ENCODE peak calls at places on chromosome 19, in four cellular contexts. O is GM10248, B is kidney epithelial cell, S is AG09309. F is an unnamed sample.

GRCh38 chr19:566403-566802 is 6.0 kb upstream of the BSG start:
- DNase-seq in O (no peak), B (no peak), S (peak; percentile 81), F (no peak)

GRCh38 chr19:17259934-17260333 is 4.6 kb downstream of the USHBP1 start:
- DNase-seq in O (no peak), B (no peak), S (no peak), F (no peak)

GRCh38 chr19:49359851-49360845 is 2.1 kb downstream of the TEAD2 start:
- DNase-seq in O (peak; percentile 19), B (no peak), S (no peak), F (no peak)

GRCh38 chr19:54317108-54317964 is 4.4 kb upstream of the LILRA5 start:
- DNase-seq in O (no peak), B (no peak), S (no peak), F (no peak)

GRCh38 chr19:46786236-46787039 is 2.0 kb downstream of the SLC1A5 start:
- DNase-seq in O (peak; percentile 81), B (no peak), S (peak; percentile 68), F (peak; percentile 84)

GRCh38 chr19:32416749-32417469 is 11.3 kb downstream of the DPY19L3 start:
- DNase-seq in O (no peak), B (no peak), S (no peak), F (no peak)

GRCh38 chr19:18364826-18365528 is 21.0 kb upstream of the GDF15 start:
- DNase-seq in O (no peak), B (peak; percentile 100), S (peak; percentile 98), F (no peak)

GRCh38 chr19:8377598-8377997 is 12.6 kb upstream of the RAB11B start:
- DNase-seq in O (peak; percentile 2), B (no peak), S (no peak), F (no peak)

GRCh38 chr19:33416307-33417215 is 43.1 kb downstream of the CEBPG start:
- DNase-seq in O (peak; percentile 85), B (peak; percentile 14), S (no peak), F (peak; percentile 88)

GRCh38 chr19:18292460-18292809 is 11.0 kb upstream of the JUND start:
- DNase-seq in O (no peak), B (no peak), S (no peak), F (no peak)

GRCh38 chr19:2261438-2262172 is 5.4 kb upstream of the JSRP1 start:
- DNase-seq in O (no peak), B (no peak), S (no peak), F (no peak)

GRCh38 chr19:46737275-46737654 is 8.6 kb upstream of the FKRP start:
- DNase-seq in O (no peak), B (no peak), S (no peak), F (no peak)

GRCh38 chr19:23772668-23773063 is 14.0 kb upstream of the ZNF681 start:
- DNase-seq in O (no peak), B (no peak), S (no peak), F (no peak)

GRCh38 chr19:29886535-29886934 is 55.5 kb upstream of the URI1 start:
- DNase-seq in O (no peak), B (no peak), S (no peak), F (no peak)

GRCh38 chr19:44757057-44757734 is 8.7 kb downstream of the BCL3 start:
- DNase-seq in O (no peak), B (no peak), S (no peak), F (no peak)

GRCh38 chr19:13906525-13906904 is 514 bp downstream of the CC2D1A start:
- DNase-seq in O (no peak), B (no peak), S (no peak), F (no peak)

GRCh38 chr19:30356951-30357579 is 15.1 kb upstream of the ZNF536 start:
- DNase-seq in O (no peak), B (no peak), S (no peak), F (no peak)

GRCh38 chr19:29714371-29714952 is 599 bp downstream of the C19orf12 start:
- DNase-seq in O (no peak), B (no peak), S (no peak), F (peak; percentile 47)

GRCh38 chr19:1684573-1684912 is 32.1 kb upstream of the TCF3 start:
- DNase-seq in O (no peak), B (no peak), S (no peak), F (no peak)

GRCh38 chr19:3497757-3498515 is 2.5 kb downstream of the DOHH start:
- DNase-seq in O (no peak), B (no peak), S (no peak), F (no peak)

GRCh38 chr19:13505761-13506549 is at the start of gene CACNA1A:
- DNase-seq in O (no peak), B (no peak), S (no peak), F (peak; percentile 47)

GRCh38 chr19:328025-328505 is 16.5 kb downstream of the MIER2 start:
- DNase-seq in O (no peak), B (no peak), S (no peak), F (no peak)

GRCh38 chr19:52941941-52942370 is 18.7 kb upstream of the ZNF888 start:
- DNase-seq in O (peak; percentile 12), B (no peak), S (no peak), F (no peak)

GRCh38 chr19:33580645-33581037 is 41.1 kb upstream of the CHST8 start:
- DNase-seq in O (no peak), B (no peak), S (no peak), F (no peak)

GRCh38 chr19:4635763-4636135 is 3.6 kb upstream of the TNFAIP8L1 start:
- DNase-seq in O (no peak), B (no peak), S (no peak), F (peak; percentile 47)

GRCh38 chr19:19445288-19445687 is 39.8 kb downstream of the GATAD2A start:
- DNase-seq in O (no peak), B (no peak), S (no peak), F (no peak)

GRCh38 chr19:57010541-57010940 is 109.2 kb upstream of the USP29 start:
- DNase-seq in O (no peak), B (no peak), S (no peak), F (no peak)

GRCh38 chr19:16070366-16070990 is 5.8 kb upstream of the TPM4 start:
- DNase-seq in O (peak; percentile 82), B (no peak), S (no peak), F (peak; percentile 83)

GRCh38 chr19:28497887-28498286 is 715.1 kb downstream of the UQCRFS1 start:
- DNase-seq in O (no peak), B (no peak), S (no peak), F (no peak)

GRCh38 chr19:46480409-46480808 is 9.0 kb upstream of the PNMA8A start:
- DNase-seq in O (no peak), B (no peak), S (no peak), F (no peak)

GRCh38 chr19:2048104-2048958 is 2.7 kb downstream of the MKNK2 start:
- DNase-seq in O (no peak), B (no peak), S (no peak), F (no peak)

GRCh38 chr19:28224441-28224840 is 988.5 kb downstream of the UQCRFS1 start:
- DNase-seq in O (no peak), B (no peak), S (no peak), F (no peak)

GRCh38 chr19:15101479-15102082 is 5.6 kb upstream of the SYDE1 start:
- DNase-seq in O (no peak), B (no peak), S (no peak), F (peak; percentile 54)

GRCh38 chr19:46932346-46932745 is 71.5 kb downstream of the ARHGAP35 start:
- DNase-seq in O (no peak), B (no peak), S (no peak), F (no peak)

GRCh38 chr19:22601906-22602630 is 32.1 kb upstream of the ZNF492 start:
- DNase-seq in O (no peak), B (no peak), S (no peak), F (no peak)

GRCh38 chr19:22605275-22606211 is 28.6 kb upstream of the ZNF492 start:
- DNase-seq in O (no peak), B (no peak), S (no peak), F (no peak)

GRCh38 chr19:22602631-22603272 is 31.4 kb upstream of the ZNF492 start:
- DNase-seq in O (no peak), B (no peak), S (no peak), F (no peak)

GRCh38 chr19:22604571-22605274 is 29.4 kb upstream of the ZNF492 start:
- DNase-seq in O (no peak), B (no peak), S (no peak), F (no peak)

GRCh38 chr19:22603518-22604440 is 30.3 kb upstream of the ZNF492 start:
- DNase-seq in O (no peak), B (no peak), S (no peak), F (no peak)
- TF ChIP-seq CTCF in O (no peak), B (no peak), S (no peak), F (no peak)

GRCh38 chr19:40395956-40396355 is 6.0 kb upstream of the HIPK4 start:
- DNase-seq in O (no peak), B (no peak), S (no peak), F (no peak)

GRCh38 chr19:40398417-40399056 is 8.6 kb upstream of the HIPK4 start:
- DNase-seq in O (peak; percentile 50), B (peak; percentile 19), S (no peak), F (peak; percentile 62)

GRCh38 chr19:40394816-40395210 is 4.8 kb upstream of the HIPK4 start:
- DNase-seq in O (no peak), B (no peak), S (no peak), F (no peak)

GRCh38 chr19:40397568-40397906 is 7.6 kb upstream of the HIPK4 start:
- DNase-seq in O (no peak), B (no peak), S (no peak), F (no peak)

GRCh38 chr19:40396886-40397567 is 7.0 kb upstream of the HIPK4 start:
- DNase-seq in O (no peak), B (no peak), S (no peak), F (no peak)
- TF ChIP-seq CTCF in O (no peak), B (no peak), S (no peak), F (no peak)

DNA sequence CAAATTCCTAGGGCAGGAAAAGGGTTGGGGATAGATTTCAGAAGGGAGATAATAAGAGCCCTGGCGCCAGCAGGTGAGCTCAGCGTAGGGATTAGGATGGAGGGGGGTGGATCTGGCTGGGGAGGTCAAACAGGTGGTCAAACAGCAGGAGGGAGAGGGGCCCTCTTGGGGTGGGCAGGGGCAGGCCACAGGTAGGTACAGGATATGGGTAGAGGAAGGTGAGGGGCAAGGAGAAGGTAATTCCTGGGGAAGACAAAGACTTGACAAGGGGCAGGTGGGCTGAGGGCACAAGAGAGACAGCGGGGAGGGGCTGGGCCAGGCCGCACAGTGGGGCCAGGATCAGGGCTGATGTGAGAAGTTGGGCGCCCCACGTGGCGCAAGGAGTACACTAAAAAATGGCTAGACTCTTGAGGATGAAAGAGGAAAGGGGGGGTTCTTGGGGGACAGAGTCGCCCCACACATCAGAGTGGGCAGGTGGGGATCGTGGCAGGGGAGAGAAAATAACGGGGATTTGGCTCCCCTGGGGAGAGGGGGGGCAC is 713 bp downstream of the KRI1 start:
- DNase-seq in O (peak; percentile 78), B (no peak), S (no peak), F (peak; percentile 83)
- TF ChIP-seq CTCF in O (peak; percentile 51), B (peak; percentile 33), S (peak; percentile 34), F (peak; percentile 9)

GRCh38 chr19:50768289-50768688 is 2.0 kb upstream of the GPR32 start:
- DNase-seq in O (no peak), B (no peak), S (no peak), F (no peak)
- TF ChIP-seq CTCF in O (no peak), B (no peak), S (no peak), F (no peak)